ENCODE peak calls at places on chromosomes 4 and X, in five cellular contexts. E is lung microvascular endothelial cell; B is NCI-H226; J is T47D; Z is stimulated activated CD4-positive, alpha-beta T cell treated with anti-CD3 and anti-CD28 coated beads, Interleukin-1b, Interleukin-23, amount 100 ng/mL, for 4 hours. S is an unnamed sample.

GRCh38 chr4:152115121-152115520 is 354.3 kb upstream of the GATB start:
- DNase-seq in J (no peak), Z (no peak), B (no peak), E (no peak), S (no peak)

GRCh38 chr4:25680580-25680979 is 24.9 kb downstream of the SLC34A2 start:
- DNase-seq in B (no peak), J (no peak), E (no peak), Z (no peak), S (no peak)

GRCh38 chr4:89242864-89243740 is 64.5 kb downstream of the GPRIN3 start:
- DNase-seq in J (no peak), B (no peak), Z (no peak), E (no peak), S (no peak)

GRCh38 chr4:159003420-159004253 is 99.2 kb upstream of the RAPGEF2 start:
- DNase-seq in E (peak), Z (no peak), J (no peak), B (no peak), S (no peak)

GRCh38 chr4:55132775-55133174 is 7.4 kb upstream of the KDR start:
- DNase-seq in E (no peak), J (no peak), B (no peak), Z (no peak), S (no peak)

GRCh38 chr4:24274401-24275035 is 309.8 kb downstream of the DHX15 start:
- DNase-seq in Z (no peak), J (no peak), B (peak), E (no peak), S (no peak)

GRCh38 chr4:184371390-184371787 is 103.0 kb downstream of the IRF2 start:
- DNase-seq in B (no peak), J (no peak), Z (no peak), E (no peak), S (no peak)

GRCh38 chr4:120733968-120734367 is 188.6 kb downstream of the PRDM5 start:
- DNase-seq in E (no peak), B (no peak), J (no peak), Z (no peak), S (no peak)

GRCh38 chr4:168560184-168560834 is 63.5 kb downstream of the PALLD start:
- DNase-seq in Z (no peak), B (no peak), E (peak), J (peak), S (no peak)

GRCh38 chr4:3387943-3388348 is 53.8 kb upstream of the HGFAC start:
- DNase-seq in E (peak), B (no peak), J (peak), Z (no peak), S (no peak)

GRCh38 chr4:55172694-55173287 is 47.4 kb upstream of the KDR start:
- DNase-seq in B (no peak), Z (no peak), J (no peak), E (peak), S (no peak)

GRCh38 chr4:89283226-89283974 is 24.2 kb downstream of the GPRIN3 start:
- DNase-seq in E (no peak), B (peak), J (no peak), Z (no peak), S (peak)

GRCh38 chrX:79413009-79413408 is 45.9 kb upstream of the ITM2A start:
- DNase-seq in E (peak), B (no peak), Z (no peak), J (no peak), S (no peak)

GRCh38 chrX:50536955-50537354 is 66.3 kb upstream of the DGKK start:
- DNase-seq in J (no peak), B (no peak), E (no peak), Z (no peak), S (no peak)

GRCh38 chrX:37746268-37746931 is 33.5 kb upstream of the CYBB start:
- DNase-seq in J (no peak), E (no peak), B (no peak), Z (no peak), S (no peak)

GRCh38 chrX:110852180-110852579 is 56.6 kb upstream of the CHRDL1 start:
- DNase-seq in Z (no peak), J (no peak), B (no peak), E (peak), S (peak)

GRCh38 chr4:86935833-86936721 is 1.3 kb downstream of the AFF1 start:
- DNase-seq in J (no peak), Z (peak), E (peak), B (peak), S (no peak)

GRCh38 chr4:37719021-37719420 is 32.8 kb upstream of the RELL1 start:
- DNase-seq in Z (no peak), E (no peak), B (peak), J (no peak), S (no peak)

GRCh38 chrX:132518401-132518800 is 29.6 kb upstream of the MBNL3 start:
- DNase-seq in E (no peak), B (no peak), Z (no peak), J (no peak), S (no peak)

GRCh38 chr4:177367336-177367735 is 57.7 kb downstream of the NEIL3 start:
- DNase-seq in Z (no peak), E (peak), B (no peak), J (peak), S (no peak)

GRCh38 chr4:38162240-38162784 is 202.1 kb downstream of the PTTG2 start:
- DNase-seq in J (no peak), Z (no peak), E (peak), B (peak), S (no peak)

GRCh38 chr4:119646347-119647071 is 17.9 kb upstream of the PDE5A start:
- DNase-seq in B (no peak), E (peak), Z (no peak), J (no peak), S (no peak)

GRCh38 chr4:101356928-101357327 is 9.6 kb upstream of the PPP3CA start:
- DNase-seq in Z (no peak), E (peak), B (peak), J (no peak), S (no peak)

GRCh38 chrX:147803948-147804347 is 107.8 kb upstream of the FMR1 start:
- DNase-seq in J (peak), E (no peak), B (no peak), Z (no peak), S (peak)

GRCh38 chrX:1661048-1661921 is 46.4 kb downstream of the ASMT start:
- DNase-seq in B (no peak), E (peak), Z (peak), J (no peak), S (peak)

GRCh38 chrX:57752866-57753265 is 72.8 kb upstream of the NLRP2B start:
- DNase-seq in Z (no peak), J (no peak), E (no peak), B (no peak), S (no peak)

GRCh38 chrX:104098919-104099318 is 13.4 kb upstream of the ZCCHC18 start:
- DNase-seq in B (no peak), Z (no peak), J (no peak), E (no peak), S (no peak)